ENCODE peak calls at places on chromosomes 16 and 17, in four cellular contexts. One of them, this sample, is unnamed. For H3K9me3 and H3K4me1, the result is how much of the 10 kb centered on the place peaks cover.

GRCh38 chr17:63431939-63432804 is 13.9 kb downstream of the CYB561 start:
- DNase-seq in lower lobe of right lung: no peak
- DNase-seq in breast epithelium: no peak
- DNase-seq in heart right ventricle: no peak
- DNase-seq in this sample: no peak

GRCh38 chr17:82217120-82217529 is 4.5 kb upstream of the CCDC57 start:
- DNase-seq in heart right ventricle: peak
- DNase-seq in lower lobe of right lung: peak
- DNase-seq in breast epithelium: no peak
- DNase-seq in this sample: peak

GRCh38 chr17:35568561-35568960 is 7.9 kb upstream of the SLFN14 start:
- DNase-seq in breast epithelium: no peak
- DNase-seq in heart right ventricle: no peak
- DNase-seq in lower lobe of right lung: no peak
- DNase-seq in this sample: no peak

GRCh38 chr16:48180868-48181480 is 25.2 kb upstream of the ABCC12 start:
- DNase-seq in heart right ventricle: no peak
- DNase-seq in breast epithelium: no peak
- DNase-seq in lower lobe of right lung: no peak
- DNase-seq in this sample: no peak

GRCh38 chr16:50313596-50314483 is 47.5 kb downstream of the ADCY7 start:
- DNase-seq in breast epithelium: peak
- DNase-seq in lower lobe of right lung: peak
- DNase-seq in heart right ventricle: peak
- DNase-seq in this sample: no peak

GRCh38 chr17:57444632-57445031 is 188.3 kb downstream of the MSI2 start:
- DNase-seq in lower lobe of right lung: no peak
- DNase-seq in heart right ventricle: no peak
- DNase-seq in breast epithelium: no peak
- DNase-seq in this sample: no peak

GRCh38 chr16:1073262-1073558 is 663 bp downstream of the SSTR5 start:
- DNase-seq in breast epithelium: no peak
- DNase-seq in heart right ventricle: no peak
- DNase-seq in lower lobe of right lung: no peak
- DNase-seq in this sample: no peak

GRCh38 chr17:57033296-57033695 is 51.8 kb upstream of the AKAP1 start:
- DNase-seq in heart right ventricle: peak
- DNase-seq in lower lobe of right lung: no peak
- DNase-seq in breast epithelium: no peak
- DNase-seq in this sample: no peak

GRCh38 chr16:57807968-57808528 is 5.8 kb upstream of the KIFC3 start:
- DNase-seq in lower lobe of right lung: peak
- DNase-seq in breast epithelium: peak
- DNase-seq in heart right ventricle: peak
- DNase-seq in this sample: peak

GRCh38 chr16:35746281-35746962 is 2287.0 kb downstream of the TP53TG3F start:
- DNase-seq in lower lobe of right lung: no peak
- DNase-seq in breast epithelium: no peak
- DNase-seq in heart right ventricle: no peak
- DNase-seq in this sample: no peak
- H3K9me3 ChIP-seq in lower lobe of right lung: under half
- H3K9me3 ChIP-seq in breast epithelium: under half
- H3K9me3 ChIP-seq in heart right ventricle: under half
- H3K9me3 ChIP-seq in this sample: under half

DNA sequence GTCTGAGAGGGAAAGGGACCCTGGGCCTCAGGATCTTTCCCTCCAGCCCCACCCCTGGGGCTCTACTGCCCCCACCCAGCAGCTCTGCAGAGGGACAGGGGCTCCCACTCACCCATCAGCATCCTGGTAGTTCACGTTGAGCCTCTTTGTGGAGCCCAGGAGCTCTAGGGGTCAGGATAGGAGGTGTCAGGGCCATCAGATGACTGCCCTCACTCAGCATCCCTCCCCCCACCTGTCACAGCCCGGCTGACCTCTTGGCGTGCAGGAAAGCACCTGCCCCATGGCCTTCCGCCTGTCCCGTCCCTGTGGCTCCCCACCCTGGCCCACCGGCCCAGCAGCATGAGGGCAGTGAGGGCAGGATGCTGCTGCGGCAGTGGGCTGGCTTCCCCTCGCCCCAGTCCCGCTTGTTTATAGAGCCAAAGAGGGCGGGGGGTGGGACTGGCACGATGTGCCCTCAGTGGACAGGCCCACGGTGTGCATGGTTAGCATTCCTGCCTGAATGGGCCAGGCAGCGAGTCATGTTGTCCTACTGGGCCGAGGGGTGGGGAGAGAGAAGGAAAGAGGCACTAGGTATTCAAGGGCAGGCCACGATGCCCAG is 7.1 kb downstream of the CASKIN2 start:
- DNase-seq in heart right ventricle: no peak
- DNase-seq in breast epithelium: no peak
- DNase-seq in lower lobe of right lung: peak
- DNase-seq in this sample: no peak
- H3K4me1 ChIP-seq in heart right ventricle: under half
- H3K4me1 ChIP-seq in breast epithelium: under half
- H3K4me1 ChIP-seq in lower lobe of right lung: half or more
- H3K4me1 ChIP-seq in this sample: under half

GRCh38 chr17:8935194-8935593 is 30.3 kb downstream of the PIK3R5 start:
- DNase-seq in breast epithelium: no peak
- DNase-seq in lower lobe of right lung: peak
- DNase-seq in heart right ventricle: no peak
- DNase-seq in this sample: no peak

GRCh38 chr17:8928347-8928746 is 37.2 kb downstream of the PIK3R5 start:
- DNase-seq in lower lobe of right lung: no peak
- DNase-seq in breast epithelium: no peak
- DNase-seq in heart right ventricle: no peak
- DNase-seq in this sample: no peak

GRCh38 chr17:8925808-8926207 is 39.7 kb downstream of the PIK3R5 start:
- DNase-seq in lower lobe of right lung: no peak
- DNase-seq in heart right ventricle: no peak
- DNase-seq in breast epithelium: no peak
- DNase-seq in this sample: no peak

GRCh38 chr17:8927395-8927794 is 38.1 kb downstream of the PIK3R5 start:
- DNase-seq in lower lobe of right lung: no peak
- DNase-seq in heart right ventricle: no peak
- DNase-seq in breast epithelium: no peak
- DNase-seq in this sample: no peak

GRCh38 chr17:8930664-8931063 is 34.8 kb downstream of the PIK3R5 start:
- DNase-seq in breast epithelium: no peak
- DNase-seq in lower lobe of right lung: no peak
- DNase-seq in heart right ventricle: no peak
- DNase-seq in this sample: no peak
- H3K9me3 ChIP-seq in breast epithelium: under half
- H3K9me3 ChIP-seq in lower lobe of right lung: under half
- H3K9me3 ChIP-seq in heart right ventricle: under half
- H3K9me3 ChIP-seq in this sample: under half

GRCh38 chr17:45954914-45955313 is 44.1 kb upstream of the STH start:
- DNase-seq in breast epithelium: no peak
- DNase-seq in heart right ventricle: no peak
- DNase-seq in lower lobe of right lung: no peak
- DNase-seq in this sample: no peak

GRCh38 chr17:45953561-45953960 is 45.5 kb upstream of the STH start:
- DNase-seq in breast epithelium: no peak
- DNase-seq in lower lobe of right lung: no peak
- DNase-seq in heart right ventricle: no peak
- DNase-seq in this sample: no peak

GRCh38 chr17:45958307-45958706 is 40.7 kb upstream of the STH start:
- DNase-seq in breast epithelium: no peak
- DNase-seq in lower lobe of right lung: no peak
- DNase-seq in heart right ventricle: no peak
- DNase-seq in this sample: no peak

GRCh38 chr17:45955326-45955725 is 43.7 kb upstream of the STH start:
- DNase-seq in breast epithelium: no peak
- DNase-seq in lower lobe of right lung: no peak
- DNase-seq in heart right ventricle: no peak
- DNase-seq in this sample: no peak

DNA sequence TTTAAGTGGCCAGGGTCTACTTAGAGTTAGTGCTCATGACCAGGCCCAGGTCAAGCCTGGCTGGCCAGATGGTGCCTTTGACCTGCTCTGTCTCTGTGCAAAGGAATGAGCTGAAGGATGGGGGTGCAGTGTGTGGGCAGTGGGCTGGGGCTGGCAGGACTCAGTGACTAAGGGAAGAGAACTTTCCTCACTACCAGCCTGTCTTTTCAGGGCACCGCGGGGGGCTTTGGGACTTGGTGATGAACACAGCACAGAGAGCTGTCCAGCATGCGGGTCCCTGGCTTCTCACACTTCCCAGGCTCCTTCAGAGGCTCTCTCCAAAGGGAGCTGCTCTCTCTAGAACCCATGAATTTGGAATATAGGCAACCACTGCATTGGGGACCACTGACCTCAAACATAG is 43.0 kb upstream of the STH start:
- DNase-seq in lower lobe of right lung: no peak
- DNase-seq in breast epithelium: no peak
- DNase-seq in heart right ventricle: no peak
- DNase-seq in this sample: no peak
- H3K4me1 ChIP-seq in lower lobe of right lung: under half
- H3K4me1 ChIP-seq in breast epithelium: under half
- H3K4me1 ChIP-seq in heart right ventricle: under half
- H3K4me1 ChIP-seq in this sample: under half

GRCh38 chr16:75176926-75177325 is 28.6 kb downstream of the ZFP1 start:
- DNase-seq in lower lobe of right lung: no peak
- DNase-seq in breast epithelium: no peak
- DNase-seq in heart right ventricle: no peak
- DNase-seq in this sample: no peak
- H3K9me3 ChIP-seq in lower lobe of right lung: under half
- H3K9me3 ChIP-seq in breast epithelium: under half
- H3K9me3 ChIP-seq in heart right ventricle: half or more
- H3K9me3 ChIP-seq in this sample: under half

This sample was measured in RWPE2.